ENCODE peak calls at places on chromosomes 12 and 14, in four cellular contexts. I is K562, H is GM23338, F is colonic mucosa. A is an unnamed sample.

GRCh38 chr12:103915306-103915705 is 14.9 kb upstream of the HSP90B1 start:
- DNase-seq in F (no peak), H (no peak), I (no peak), A (no peak)

GRCh38 chr14:39229222-39229543 is 4.5 kb upstream of the MIA2 start:
- DNase-seq in H (no peak), I (no peak), F (no peak), A (no peak)

GRCh38 chr14:33509454-33509853 is 441.4 kb downstream of the EGLN3 start:
- DNase-seq in F (no peak), H (no peak), I (no peak), A (no peak)

GRCh38 chr12:90953956-90954421 is 987 bp downstream of the CCER1 start:
- DNase-seq in F (no peak), H (peak; percentile 91), I (peak; percentile 50), A (no peak)

GRCh38 chr12:119153477-119154434 is 25.0 kb upstream of the HSPB8 start:
- DNase-seq in F (peak; percentile 58), H (peak; percentile 100), I (peak; percentile 83), A (peak; percentile 82)

GRCh38 chr12:125871811-125872594 is 806.8 kb downstream of the AACS start:
- DNase-seq in F (no peak), H (no peak), I (no peak), A (no peak)

GRCh38 chr12:6821674-6822433 is at the start of gene GPR162:
- DNase-seq in I (peak; percentile 66), H (peak; percentile 93), F (no peak), A (peak; percentile 45)

GRCh38 chr14:61887628-61888027 is 125.4 kb downstream of the SNAPC1 start:
- DNase-seq in F (no peak), H (no peak), I (no peak), A (no peak)

GRCh38 chr14:52473557-52473956 is 78.7 kb downstream of the TXNDC16 start:
- DNase-seq in H (peak; percentile 38), I (no peak), F (no peak), A (no peak)

GRCh38 chr12:112855375-112855774 is 51.4 kb upstream of the OAS1 start:
- DNase-seq in I (no peak), H (peak; percentile 80), F (no peak), A (no peak)

GRCh38 chr14:99508896-99509629 is 27.9 kb downstream of the CCNK start:
- DNase-seq in F (peak; percentile 20), H (peak; percentile 51), I (no peak), A (no peak)

GRCh38 chr14:96001866-96002510 is 37.2 kb upstream of the C14orf132 start:
- DNase-seq in F (no peak), H (peak; percentile 25), I (no peak), A (no peak)

GRCh38 chr12:70692681-70693288 is 55.6 kb upstream of the PTPRB start:
- DNase-seq in F (no peak), I (peak; percentile 32), H (peak; percentile 62), A (no peak)

GRCh38 chr14:96307434-96307833 is 51.4 kb downstream of the BDKRB1 start:
- DNase-seq in I (no peak), F (no peak), H (peak; percentile 25), A (no peak)

GRCh38 chr14:73785834-73786631 is 65.6 kb upstream of the PTGR2 start:
- DNase-seq in F (peak; percentile 84), I (peak; percentile 49), H (peak; percentile 68), A (peak; percentile 69)

GRCh38 chr14:45140661-45141187 is 5.0 kb downstream of the FANCM start:
- DNase-seq in H (peak; percentile 13), F (no peak), I (no peak), A (no peak)

GRCh38 chr14:60651051-60651935 is 2.0 kb upstream of the SIX1 start:
- DNase-seq in H (no peak), F (no peak), I (no peak), A (no peak)

GRCh38 chr12:1542599-1542998 is 51.8 kb downstream of the FBXL14 start:
- DNase-seq in H (no peak), I (no peak), F (no peak), A (no peak)

GRCh38 chr12:123126294-123127144 is 24.4 kb downstream of the PITPNM2 start:
- DNase-seq in F (no peak), H (no peak), I (peak; percentile 86), A (no peak)

GRCh38 chr14:75614179-75614578 is 35.8 kb downstream of the FLVCR2 start:
- DNase-seq in H (no peak), F (no peak), I (no peak), A (no peak)

GRCh38 chr12:55972906-55973597 is 826 bp upstream of the RAB5B start:
- DNase-seq in F (no peak), I (no peak), H (no peak), A (no peak)

GRCh38 chr12:96015672-96016071 is 19.5 kb upstream of the HAL start:
- DNase-seq in H (peak; percentile 39), F (peak; percentile 22), I (no peak), A (peak; percentile 45)
- TF ChIP-seq CTCF in H (peak; percentile 63), F (no peak), I (peak; percentile 32), A (no peak)

DNA sequence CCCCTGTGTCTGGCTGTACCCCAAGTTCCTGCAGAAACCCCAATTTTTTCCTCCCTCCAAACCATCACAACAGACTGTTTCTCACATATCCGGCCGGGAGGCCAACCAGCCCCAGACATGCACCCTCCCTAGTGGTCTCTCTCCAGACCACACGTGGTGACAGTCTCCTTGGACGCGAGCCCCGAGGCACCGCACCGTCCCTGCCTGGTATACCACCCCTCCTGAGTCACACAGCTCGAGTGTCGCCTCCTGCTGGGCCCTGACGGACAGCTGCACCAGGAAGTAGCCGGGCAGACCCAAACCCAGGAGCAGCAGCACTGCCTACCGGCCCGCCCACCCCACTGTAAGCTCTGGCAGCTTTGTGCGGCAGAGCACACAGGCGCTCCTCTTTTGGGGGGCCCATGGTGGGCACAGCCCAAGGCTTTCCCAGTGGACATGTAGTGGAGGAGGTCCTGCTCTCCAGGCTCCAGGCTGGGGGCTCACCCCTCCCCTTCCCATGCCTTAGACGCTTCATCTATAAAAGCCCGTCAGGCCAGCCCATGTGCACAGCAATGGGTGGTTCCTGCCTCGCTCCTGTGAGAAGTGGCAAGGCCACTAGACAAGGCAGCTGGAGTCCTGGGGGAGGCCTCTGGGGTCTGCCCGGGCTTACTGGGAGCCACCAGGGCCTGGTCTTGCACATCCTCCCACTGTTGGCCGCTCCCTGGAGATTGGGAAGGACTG is 97.5 kb downstream of the RFLNA start:
- DNase-seq in H (peak; percentile 75), F (peak; percentile 43), I (peak; percentile 35), A (peak; percentile 36)
- TF ChIP-seq CTCF in H (peak; percentile 49), F (no peak), I (peak; percentile 28), A (peak; percentile 27)

GRCh38 chr12:47835831-47836155 is 16.1 kb upstream of the HDAC7 start:
- DNase-seq in F (no peak), I (no peak), H (peak; percentile 43), A (no peak)
- TF ChIP-seq CTCF in F (no peak), I (no peak), H (no peak), A (no peak)

GRCh38 chr12:57487597-57488396 is at the start of gene MARS1:
- DNase-seq in F (peak; percentile 96), H (peak; percentile 99), I (peak; percentile 90), A (peak; percentile 82)
- TF ChIP-seq CTCF in F (no peak), H (peak; percentile 29), I (peak; percentile 61), A (no peak)

DNA sequence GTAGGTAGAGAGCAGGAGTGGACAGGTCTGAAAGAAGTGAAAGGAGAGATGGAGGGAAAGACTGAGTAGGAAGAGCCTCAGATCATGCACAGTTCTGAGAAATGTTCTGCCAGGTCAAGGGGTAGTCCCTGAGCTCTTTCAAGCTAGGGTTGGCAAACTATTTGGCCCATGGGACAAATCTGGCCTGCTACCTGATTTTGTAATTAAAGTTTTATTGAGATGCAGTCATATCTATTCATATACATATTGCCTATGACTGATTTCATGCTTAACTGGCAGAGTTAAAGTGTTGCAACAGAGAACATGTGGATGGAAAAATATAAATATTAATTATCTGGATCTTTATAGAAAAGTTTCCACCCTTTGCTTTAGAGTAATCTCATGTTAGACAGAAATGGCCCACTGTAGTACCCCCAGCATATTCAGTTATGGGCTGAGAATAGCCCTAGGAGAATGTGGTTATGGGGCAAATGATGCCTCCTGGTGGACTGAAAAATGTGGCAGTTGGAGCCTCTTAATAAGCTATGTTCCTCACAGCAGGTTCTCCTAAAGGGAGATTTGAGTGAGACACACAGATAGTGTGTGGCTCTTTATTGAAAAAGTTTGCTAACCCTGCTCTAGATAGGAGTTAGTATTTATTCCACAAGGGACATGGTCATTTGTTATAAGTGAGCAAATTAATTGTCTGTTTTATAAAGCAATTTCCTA is 476.9 kb downstream of the LRIG3 start:
- DNase-seq in I (no peak), F (peak; percentile 25), H (peak; percentile 73), A (peak; percentile 38)
- TF ChIP-seq CTCF in I (no peak), F (peak; percentile 48), H (peak; percentile 83), A (peak; percentile 66)

GRCh38 chr12:24697295-24697694 is 251.6 kb downstream of the BCAT1 start:
- DNase-seq in F (no peak), I (no peak), H (peak; percentile 11), A (no peak)
- TF ChIP-seq CTCF in F (no peak), I (no peak), H (no peak), A (no peak)

GRCh38 chr12:28065889-28066630 is 93.5 kb upstream of the PTHLH start:
- DNase-seq in F (no peak), I (no peak), H (no peak), A (no peak)
- TF ChIP-seq CTCF in F (no peak), I (no peak), H (no peak), A (no peak)

GRCh38 chr12:19706936-19707335 is 267.6 kb downstream of the AEBP2 start:
- DNase-seq in H (no peak), F (no peak), I (no peak), A (no peak)

GRCh38 chr12:19712041-19712440 is 272.7 kb downstream of the AEBP2 start:
- DNase-seq in H (no peak), F (no peak), I (no peak), A (no peak)

GRCh38 chr12:19709889-19710288 is 270.6 kb downstream of the AEBP2 start:
- DNase-seq in H (no peak), I (no peak), F (no peak), A (no peak)

GRCh38 chr12:19707948-19708409 is 268.7 kb downstream of the AEBP2 start:
- DNase-seq in F (no peak), I (no peak), H (no peak), A (no peak)

DNA sequence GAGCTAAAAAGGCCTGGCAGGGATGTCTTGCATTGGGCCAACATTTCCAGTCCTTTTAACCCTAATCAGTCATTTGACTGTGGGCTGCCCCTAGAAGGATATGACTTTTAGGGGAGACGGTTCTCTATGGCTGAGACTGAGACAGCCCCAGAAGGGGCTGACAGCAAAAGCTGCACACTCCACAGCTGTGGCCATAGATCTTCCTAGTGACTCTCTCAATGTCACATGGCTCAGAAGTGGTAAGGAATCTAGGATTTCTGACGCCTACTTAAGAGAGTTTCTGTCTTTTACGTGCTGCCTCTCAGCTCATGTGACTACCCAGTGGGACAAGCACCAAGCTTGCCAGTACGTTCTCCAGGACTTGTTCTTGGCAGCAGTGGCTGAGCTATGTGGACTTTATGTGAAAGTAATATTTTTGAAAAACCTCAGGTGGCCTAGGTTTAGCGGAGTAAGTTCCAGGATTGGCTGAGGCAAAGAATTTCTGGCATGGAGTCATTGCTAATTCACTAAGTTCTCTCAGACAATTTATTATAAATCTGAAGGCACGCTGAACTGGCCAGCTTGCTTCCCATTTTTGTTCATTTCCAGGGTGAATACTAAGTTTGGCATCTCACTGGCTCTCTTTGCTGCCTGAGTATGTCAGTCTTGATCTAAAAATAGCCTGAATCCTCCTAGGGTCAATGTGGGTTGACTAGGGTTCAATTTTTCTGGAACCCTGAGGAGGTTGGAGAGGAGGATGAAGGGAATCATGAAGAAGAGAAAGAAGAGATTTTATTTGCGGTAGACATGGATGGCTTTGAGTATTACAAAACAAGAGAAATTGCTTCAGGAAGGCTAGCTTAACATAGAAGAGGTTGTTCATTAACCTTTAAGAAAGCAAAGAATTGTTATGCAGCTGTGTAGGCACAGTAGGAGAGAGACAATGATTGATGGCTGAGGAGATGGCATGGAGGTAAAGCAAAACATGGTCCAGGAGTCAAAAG is 271.8 kb downstream of the AEBP2 start:
- DNase-seq in H (no peak), I (no peak), F (no peak), A (no peak)
- TF ChIP-seq CTCF in H (no peak), I (no peak), F (no peak), A (no peak)

GRCh38 chr12:66555113-66555512 is 123.8 kb downstream of the GRIP1 start:
- DNase-seq in H (peak; percentile 21), F (no peak), I (no peak), A (no peak)
- TF ChIP-seq CTCF in H (peak; percentile 55), F (no peak), I (no peak), A (no peak)